ENCODE peak calls at places on chromosomes 13 and 19, in eight cellular contexts. N, K, V, Y, F, D, Q and U are unnamed samples.

GRCh38 chr19:19488041-19488874 is 27.1 kb downstream of the TSSK6 start:
- DNase-seq in V (no peak), K (peak), Y (no peak), D (no peak), N (no peak), F (no peak), Q (peak), U (peak)

GRCh38 chr19:46821512-46822359 is 28.9 kb downstream of the AP2S1 start:
- DNase-seq in N (peak), Y (peak), K (peak), Q (peak), D (peak), V (no peak), F (no peak), U (no peak)

GRCh38 chr19:19471682-19472081 is 43.7 kb downstream of the TSSK6 start:
- DNase-seq in Q (no peak), D (no peak), N (no peak), V (no peak), K (peak), F (no peak), Y (no peak), U (no peak)

GRCh38 chr19:38580080-38580479 is 37.7 kb downstream of the MAP4K1 start:
- DNase-seq in N (no peak), V (no peak), K (no peak), F (no peak), Q (no peak), Y (no peak), D (no peak), U (no peak)

GRCh38 chr13:93259527-93260080 is 33.0 kb downstream of the GPC6 start:
- DNase-seq in N (no peak), Q (no peak), V (no peak), Y (no peak), F (no peak), D (no peak), K (no peak), U (peak)

GRCh38 chr13:33678906-33679657 is 138.9 kb upstream of the RFC3 start:
- DNase-seq in Q (peak), Y (peak), N (peak), K (peak), F (peak), V (peak), D (peak), U (peak)

GRCh38 chr13:45219938-45220375 is 19.1 kb upstream of the KCTD4 start:
- DNase-seq in D (no peak), Y (no peak), K (no peak), N (no peak), V (no peak), Q (no peak), F (no peak), U (peak)

GRCh38 chr13:113404366-113404722 is 40.4 kb upstream of the GRTP1 start:
- DNase-seq in Q (no peak), K (peak), N (no peak), D (no peak), V (no peak), F (no peak), Y (no peak), U (no peak)

GRCh38 chr19:10431254-10431942 is 11.1 kb downstream of the PDE4A start:
- DNase-seq in Y (peak), F (no peak), N (peak), V (peak), Q (peak), D (no peak), K (no peak), U (peak)

GRCh38 chr19:7869910-7870511 is 4.2 kb downstream of the PRR36 start:
- DNase-seq in N (peak), V (peak), Q (peak), F (peak), Y (peak), K (no peak), D (peak), U (peak)

GRCh38 chr13:98429081-98429480 is 147.8 kb downstream of the STK24 start:
- DNase-seq in V (no peak), N (no peak), F (no peak), Q (no peak), Y (no peak), D (no peak), K (no peak), U (no peak)

GRCh38 chr19:19653597-19654147 is 9.8 kb downstream of the ATP13A1 start:
- DNase-seq in Q (no peak), F (no peak), N (no peak), Y (no peak), D (no peak), V (no peak), K (no peak), U (no peak)

GRCh38 chr19:35585844-35586243 is at the start of gene PMIS2:
- DNase-seq in N (no peak), D (no peak), Y (no peak), V (no peak), F (no peak), Q (no peak), K (no peak), U (peak)

GRCh38 chr19:33580026-33580644 is 41.6 kb upstream of the CHST8 start:
- DNase-seq in Y (no peak), K (no peak), D (no peak), V (no peak), N (no peak), Q (no peak), F (no peak), U (no peak)

GRCh38 chr19:30784850-30785459 is 412.8 kb downstream of the ZNF536 start:
- DNase-seq in Y (peak), N (peak), V (peak), F (peak), K (peak), Q (peak), D (no peak), U (peak)

DNA sequence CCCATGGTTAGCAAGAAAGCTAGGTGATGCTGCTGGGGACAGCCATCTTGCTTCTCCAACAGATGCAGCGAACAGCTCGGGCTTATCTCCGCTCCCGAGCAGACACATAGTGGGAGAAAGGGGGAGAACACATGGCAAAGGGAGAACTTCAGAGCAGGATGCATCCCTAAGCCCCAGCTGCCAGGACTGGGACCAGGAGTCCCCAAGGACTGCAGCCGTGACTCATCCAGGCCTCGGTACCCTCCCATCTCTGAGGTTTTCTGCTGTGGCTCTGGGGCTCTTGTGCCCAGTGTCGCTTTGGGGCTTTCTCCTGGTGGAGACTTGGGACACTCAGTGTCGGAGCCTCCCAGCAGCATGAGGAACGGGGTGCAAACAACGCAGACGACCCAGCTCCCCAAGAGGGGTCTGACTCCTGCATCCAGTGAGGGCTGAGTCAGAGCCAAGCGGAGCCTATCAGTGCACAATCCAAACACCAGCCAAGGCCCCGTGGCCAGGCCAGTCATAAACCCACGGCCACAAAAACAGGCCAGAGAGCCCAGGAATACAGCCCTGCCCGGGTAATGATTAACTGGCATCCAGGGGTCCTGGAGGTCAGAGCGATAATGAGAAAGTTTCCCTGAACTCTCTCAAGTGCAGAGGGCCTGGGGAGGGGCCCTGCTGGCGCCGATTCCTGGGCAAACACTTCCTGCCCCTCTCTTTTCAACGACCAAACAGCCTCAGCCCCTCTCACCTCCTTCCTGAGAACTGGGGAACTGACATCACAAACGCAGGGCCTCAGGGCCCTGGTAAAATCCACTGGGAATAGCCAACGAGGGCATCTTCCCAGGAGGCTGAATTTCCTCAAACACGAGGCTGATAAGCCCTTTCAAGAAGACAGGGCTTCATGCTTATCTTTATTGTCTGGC is 202.9 kb downstream of the USP12 start:
- DNase-seq in D (no peak), K (peak), N (no peak), Y (peak), Q (peak), V (no peak), F (no peak), U (peak)
- H3K4me3 ChIP-seq in D (no peak), K (no peak), N (no peak), Y (no peak), Q (no peak), V (no peak), F (no peak), U (no peak)

GRCh38 chr13:27252467-27252866 is 1.1 kb downstream of the RPL21 start:
- DNase-seq in V (no peak), N (no peak), D (no peak), Y (no peak), K (no peak), F (no peak), Q (no peak), U (no peak)

GRCh38 chr13:27251166-27252088 is at the start of gene RPL21:
- DNase-seq in N (peak), D (peak), K (peak), V (peak), Q (peak), F (peak), Y (peak), U (peak)

GRCh38 chr13:27245610-27246009 is 5.7 kb upstream of the RPL21 start:
- DNase-seq in D (no peak), V (no peak), N (no peak), Q (no peak), F (no peak), K (no peak), Y (no peak), U (no peak)

DNA sequence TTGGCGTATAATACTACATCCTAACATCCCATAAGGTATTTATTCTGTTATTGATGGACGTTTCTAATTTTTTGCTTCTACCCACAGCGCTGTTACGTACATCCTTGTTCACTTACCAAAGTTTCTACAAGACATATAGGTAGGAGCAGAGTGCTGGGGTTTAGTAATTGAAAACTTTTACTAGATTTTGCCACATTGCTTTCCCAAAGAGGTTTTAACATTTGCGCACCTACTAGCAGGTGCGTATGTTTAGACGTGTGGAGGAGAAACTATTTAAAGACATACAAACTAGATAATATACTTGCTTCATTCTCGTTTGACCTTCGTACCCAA is 559 bp upstream of the RPL21 start:
- DNase-seq in Q (no peak), V (no peak), F (no peak), N (no peak), Y (no peak), D (no peak), K (no peak), U (no peak)
- H3K4me3 ChIP-seq in Q (peak), V (peak), F (peak), N (peak), Y (peak), D (peak), K (peak), U (peak)

GRCh38 chr13:106344318-106344717 is 191.1 kb downstream of the EFNB2 start:
- DNase-seq in K (no peak), Q (no peak), N (no peak), Y (no peak), V (no peak), D (no peak), F (no peak), U (no peak)
- H3K4me3 ChIP-seq in K (no peak), Q (peak), N (no peak), Y (peak), V (no peak), D (no peak), F (no peak), U (no peak)

GRCh38 chr19:49430172-49430677 is 5.0 kb downstream of the GFY start:
- DNase-seq in V (no peak), F (no peak), N (no peak), K (no peak), D (no peak), Q (no peak), Y (no peak), U (no peak)

GRCh38 chr19:49430678-49431329 is 5.6 kb downstream of the GFY start:
- DNase-seq in Y (no peak), N (no peak), F (no peak), K (no peak), Q (no peak), V (no peak), D (no peak), U (no peak)

GRCh38 chr19:49427339-49427738 is 2.2 kb downstream of the GFY start:
- DNase-seq in F (no peak), Y (no peak), K (no peak), V (no peak), D (no peak), Q (no peak), N (no peak), U (no peak)

GRCh38 chr19:49427855-49428546 is 2.8 kb downstream of the GFY start:
- DNase-seq in V (no peak), Y (no peak), Q (no peak), K (no peak), N (no peak), D (no peak), F (no peak), U (no peak)

GRCh38 chr19:49428547-49429451 is 3.6 kb downstream of the GFY start:
- DNase-seq in V (no peak), K (no peak), D (no peak), F (no peak), N (no peak), Y (no peak), Q (no peak), U (no peak)
- H3K4me3 ChIP-seq in V (peak), K (no peak), D (no peak), F (no peak), N (peak), Y (peak), Q (no peak), U (no peak)

DNA sequence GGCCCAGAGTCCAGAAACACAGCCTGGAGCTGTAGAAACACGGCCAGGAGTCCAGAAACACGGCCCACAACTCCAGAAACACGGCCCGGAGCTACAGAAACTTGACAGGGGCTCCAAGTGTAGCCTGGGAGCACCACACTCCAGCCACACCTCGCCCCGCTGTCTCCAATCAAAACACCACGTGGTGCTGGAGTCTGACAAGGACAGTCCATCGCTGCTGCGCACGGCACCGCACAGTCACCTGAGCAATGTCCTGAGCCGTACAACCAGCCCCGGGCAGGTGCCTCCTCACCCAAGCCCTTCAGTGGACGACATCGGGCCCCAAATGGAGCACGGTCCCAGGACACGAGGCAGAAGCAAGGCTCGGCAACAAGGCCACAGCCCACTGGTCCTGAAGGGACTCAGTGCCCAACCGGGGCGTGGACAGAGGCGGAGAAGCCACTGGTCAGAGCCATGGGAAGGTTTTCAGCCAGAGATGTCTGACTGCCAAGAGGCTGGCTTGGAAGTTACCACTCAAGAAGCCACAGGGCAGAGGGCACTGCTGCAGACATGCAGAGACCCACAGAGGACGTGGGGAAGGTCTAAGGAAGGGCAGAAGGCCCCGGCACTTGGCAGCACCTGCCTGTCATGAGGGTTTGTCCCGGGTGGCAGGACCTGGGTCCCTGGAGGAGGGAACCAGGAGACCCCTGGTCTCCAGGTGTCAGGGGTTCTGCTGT is 19.7 kb upstream of the PLPP2 start:
- DNase-seq in N (no peak), F (no peak), D (no peak), Q (no peak), V (no peak), Y (peak), K (peak), U (no peak)
- H3K4me3 ChIP-seq in N (no peak), F (no peak), D (no peak), Q (no peak), V (peak), Y (no peak), K (peak), U (no peak)

GRCh38 chr19:2084993-2085720 is 11.0 kb downstream of the MOB3A start:
- DNase-seq in F (peak), Y (peak), D (peak), V (peak), N (peak), K (peak), Q (peak), U (peak)

GRCh38 chr19:2083174-2083854 is 12.8 kb downstream of the MOB3A start:
- DNase-seq in N (peak), V (no peak), D (no peak), Q (peak), Y (peak), F (peak), K (no peak), U (no peak)

GRCh38 chr19:2089727-2090053 is 6.4 kb downstream of the MOB3A start:
- DNase-seq in Q (no peak), Y (no peak), N (no peak), D (no peak), V (no peak), F (no peak), K (no peak), U (no peak)

GRCh38 chr19:2087621-2088100 is 8.5 kb downstream of the MOB3A start:
- DNase-seq in Q (peak), Y (peak), F (peak), V (no peak), D (no peak), N (no peak), K (no peak), U (no peak)

DNA sequence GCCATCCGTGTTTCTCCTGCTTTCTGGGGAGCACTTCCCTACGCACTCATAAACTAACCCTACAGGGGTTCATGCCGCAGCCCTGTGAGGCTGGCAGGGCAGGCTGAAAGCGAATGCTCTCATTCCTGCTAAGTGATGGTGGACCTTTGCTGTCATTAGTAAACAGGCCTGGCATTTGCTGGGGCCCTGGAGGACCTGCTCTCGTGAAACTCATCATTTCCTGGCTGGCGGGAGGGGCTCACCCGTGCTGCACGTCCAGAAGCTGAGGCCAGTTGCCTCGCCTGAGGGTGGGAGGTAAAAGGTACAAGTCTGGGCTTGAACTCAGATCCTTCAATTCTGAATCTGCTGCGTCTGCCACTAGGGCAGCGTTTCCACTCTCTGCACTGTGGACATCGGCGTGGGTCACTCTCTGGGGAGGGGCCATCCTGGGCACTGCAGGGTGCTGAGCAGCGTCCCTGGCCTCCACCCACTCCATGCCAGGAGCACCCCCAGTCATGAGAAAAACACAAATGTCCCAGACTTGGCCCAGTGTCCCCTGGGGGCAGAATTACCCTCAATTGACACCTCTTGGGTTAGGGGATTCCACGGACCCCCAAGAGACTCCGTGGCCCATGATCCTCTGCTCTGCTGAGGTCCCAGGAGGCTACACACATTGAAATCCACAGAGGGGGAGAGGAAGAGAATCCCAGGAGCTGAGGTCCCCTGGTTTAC is 7.0 kb downstream of the MOB3A start:
- DNase-seq in K (no peak), V (no peak), D (no peak), F (peak), N (no peak), Q (no peak), Y (peak), U (peak)
- H3K4me3 ChIP-seq in K (no peak), V (no peak), D (no peak), F (peak), N (no peak), Q (no peak), Y (no peak), U (no peak)

DNA sequence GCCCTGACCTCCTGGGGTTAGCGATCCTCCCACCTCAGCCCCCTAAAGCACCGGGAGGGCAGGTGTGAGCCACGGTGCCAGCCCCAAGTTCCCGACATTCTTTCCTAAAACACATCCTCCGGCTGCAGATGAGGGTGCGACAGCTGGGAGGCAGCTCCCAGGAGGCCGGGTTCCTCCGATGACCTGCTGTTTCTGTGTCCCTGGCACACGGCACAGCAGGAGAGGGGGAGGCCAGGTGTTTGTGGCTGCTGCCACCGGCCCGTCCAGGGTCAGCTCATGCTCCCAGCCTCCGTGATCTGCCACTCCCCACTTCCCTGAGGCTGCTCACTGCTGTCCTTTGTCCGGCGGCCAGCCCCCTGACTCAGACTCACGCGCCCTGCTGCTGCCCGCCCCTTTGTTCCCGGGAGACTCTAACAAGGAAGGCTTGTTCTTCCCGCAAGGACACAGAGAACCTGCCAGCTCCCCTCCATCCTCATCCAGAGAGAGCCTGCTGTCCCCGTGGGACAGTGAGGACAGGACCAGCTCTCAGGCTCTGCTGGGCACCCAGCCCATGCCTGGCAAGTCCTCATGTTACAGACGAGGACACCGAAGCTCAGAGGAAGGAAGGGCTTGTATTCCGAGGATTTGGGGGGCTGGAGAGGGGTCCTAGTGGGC is 10.6 kb upstream of the MADCAM1 start:
- DNase-seq in Y (peak), V (no peak), Q (no peak), K (no peak), F (no peak), N (no peak), D (no peak), U (peak)
- H3K4me3 ChIP-seq in Y (no peak), V (no peak), Q (no peak), K (no peak), F (no peak), N (no peak), D (no peak), U (no peak)